ENCODE peak calls at places on chromosomes 13 and 19, in eight cellular contexts. X is omental fat pad; W is fibroblast of pulmonary artery; N is activated CD8-positive, alpha-beta memory T cell treated with anti-CD3 and anti-CD28 coated beads for 1 hour; Q is NCI-H2081; A is stimulated activated CD8-positive, alpha-beta memory T cell treated with anti-CD3 and anti-CD28 coated beads, Interleukin-7, amount 100 ng/mL, for 48 hours; U is NB4; H is CD4-positive, alpha-beta T cell. E is an unnamed sample.

GRCh38 chr19:51391073-51391611 is 751 bp upstream of the C19orf84 start:
- DNase-seq in U (no peak), X (no peak), Q (no peak), N (no peak), W (no peak), A (no peak), H (no peak), E (no peak)

GRCh38 chr13:30307194-30307965 is at the start of gene KATNAL1:
- DNase-seq in Q (peak), N (peak), U (peak), X (peak), W (peak), H (peak), A (peak), E (peak)

GRCh38 chr19:30671622-30672051 is 299.5 kb downstream of the ZNF536 start:
- DNase-seq in N (no peak), W (peak), U (no peak), A (no peak), Q (no peak), H (no peak), X (no peak), E (no peak)

GRCh38 chr19:18657590-18658365 is 20.9 kb downstream of the KLHL26 start:
- DNase-seq in N (no peak), Q (no peak), A (no peak), W (peak), U (peak), X (no peak), H (no peak), E (no peak)

GRCh38 chr19:5799247-5800241 is 5.3 kb upstream of the NRTN start:
- DNase-seq in W (no peak), Q (no peak), H (no peak), N (no peak), A (no peak), X (no peak), U (no peak), E (no peak)

GRCh38 chr19:11191273-11191755 is 6.0 kb downstream of the KANK2 start:
- DNase-seq in U (no peak), N (no peak), Q (no peak), A (no peak), X (peak), W (peak), H (no peak), E (no peak)

GRCh38 chr13:88948501-88948900 is 1277.3 kb downstream of the SLITRK5 start:
- DNase-seq in N (no peak), U (no peak), W (no peak), H (no peak), A (no peak), Q (no peak), X (no peak), E (no peak)

GRCh38 chr13:79423801-79424642 is 18.0 kb upstream of the RBM26 start:
- DNase-seq in H (no peak), W (peak), U (peak), A (no peak), N (no peak), X (no peak), Q (peak), E (peak)

GRCh38 chr19:5975388-5975728 is 2.6 kb downstream of the RANBP3 start:
- DNase-seq in N (no peak), U (no peak), X (no peak), A (no peak), H (no peak), Q (no peak), W (no peak), E (no peak)

GRCh38 chr19:29527500-29528328 is 1.9 kb downstream of the VSTM2B start:
- DNase-seq in X (no peak), N (no peak), A (no peak), U (no peak), W (no peak), Q (no peak), H (no peak), E (peak)

GRCh38 chr19:30739394-30739793 is 367.2 kb downstream of the ZNF536 start:
- DNase-seq in Q (no peak), H (no peak), U (no peak), X (no peak), A (no peak), N (no peak), W (no peak), E (no peak)

GRCh38 chr13:110136660-110137585 is 170.0 kb downstream of the COL4A1 start:
- DNase-seq in H (no peak), X (no peak), W (no peak), N (no peak), Q (no peak), U (peak), A (no peak), E (no peak)

GRCh38 chr13:40772765-40773473 is 1.9 kb upstream of the MRPS31 start:
- DNase-seq in A (no peak), X (no peak), N (no peak), H (no peak), Q (no peak), W (no peak), U (no peak), E (no peak)

GRCh38 chr13:95243207-95243606 is 58.0 kb downstream of the ABCC4 start:
- DNase-seq in H (no peak), N (no peak), W (no peak), X (no peak), U (no peak), A (no peak), Q (no peak), E (no peak)

GRCh38 chr19:18768046-18768771 is 22.9 kb downstream of the COMP start:
- DNase-seq in Q (no peak), H (no peak), X (no peak), U (no peak), W (no peak), N (no peak), A (no peak), E (no peak)

GRCh38 chr19:50020481-50020880 is 4.7 kb downstream of the VRK3 start:
- DNase-seq in H (no peak), X (no peak), A (no peak), N (no peak), U (no peak), W (no peak), Q (no peak), E (no peak)

GRCh38 chr19:2554856-2555255 is 78.9 kb downstream of the GADD45B start:
- DNase-seq in N (no peak), X (no peak), A (no peak), H (no peak), W (peak), U (peak), Q (no peak), E (no peak)

GRCh38 chr19:5282926-5283325 is 57.7 kb downstream of the PTPRS start:
- DNase-seq in U (no peak), N (no peak), X (no peak), Q (no peak), H (no peak), W (no peak), A (no peak), E (no peak)

GRCh38 chr19:17125052-17125727 is 49.6 kb downstream of the MYO9B start:
- DNase-seq in H (no peak), W (peak), A (peak), U (no peak), N (no peak), Q (no peak), X (no peak), E (peak)